ENCODE peak calls at places on chromosome 10, in five cellular contexts. R, S, T, E and B are unnamed samples.

GRCh38 chr10:37952051-37952815 is 24.2 kb downstream of the ZNF25 start:
- DNase-seq in T (no peak), R (no peak), S (no peak), E (no peak), B (no peak)

GRCh38 chr10:124955872-124956271 is 13.9 kb downstream of the ZRANB1 start:
- DNase-seq in E (no peak), R (no peak), T (no peak), S (no peak), B (no peak)

GRCh38 chr10:30786906-30787305 is 157.4 kb upstream of the LYZL2 start:
- DNase-seq in R (no peak), T (no peak), S (no peak), E (no peak), B (no peak)

GRCh38 chr10:4894335-4894734 is 68.3 kb downstream of the AKR1E2 start:
- DNase-seq in T (no peak), R (no peak), E (no peak), S (no peak), B (no peak)

GRCh38 chr10:97230146-97230545 is 44.4 kb upstream of the SLIT1 start:
- DNase-seq in T (no peak), E (no peak), R (peak; percentile 22), S (no peak), B (no peak)

GRCh38 chr10:117892681-117893220 is 154.0 kb downstream of the RAB11FIP2 start:
- DNase-seq in T (no peak), R (no peak), E (no peak), S (no peak), B (no peak)

GRCh38 chr10:86757110-86757790 is 831 bp downstream of the BMPR1A start:
- DNase-seq in E (no peak), S (peak; percentile 29), R (peak; percentile 13), T (peak; percentile 62), B (no peak)

GRCh38 chr10:72889391-72889831 is 4.1 kb upstream of the OIT3 start:
- DNase-seq in E (no peak), S (no peak), R (no peak), T (no peak), B (no peak)

GRCh38 chr10:17993361-17993760 is 41.6 kb downstream of the SLC39A12 start:
- DNase-seq in S (no peak), E (no peak), T (no peak), R (no peak), B (no peak)

GRCh38 chr10:44752451-44753441 is 158.4 kb upstream of the TMEM72 start:
- DNase-seq in E (no peak), R (no peak), T (no peak), S (no peak), B (no peak)

GRCh38 chr10:126504051-126504760 is 115.9 kb upstream of the ADAM12 start:
- DNase-seq in S (peak; percentile 68), T (peak; percentile 59), E (no peak), R (peak; percentile 5), B (peak; percentile 58)

GRCh38 chr10:58335306-58336005 is 650 bp downstream of the UBE2D1 start:
- DNase-seq in S (peak; percentile 27), E (no peak), R (peak; percentile 28), T (peak; percentile 28), B (no peak)

GRCh38 chr10:71474702-71475242 is 78.1 kb downstream of the CDH23 start:
- DNase-seq in S (no peak), E (no peak), T (no peak), R (no peak), B (no peak)

GRCh38 chr10:119025776-119026175 is 3.7 kb upstream of the NANOS1 start:
- DNase-seq in R (no peak), T (no peak), E (no peak), S (no peak), B (peak; percentile 24)

GRCh38 chr10:97792058-97792721 is 20.4 kb upstream of the SFRP5 start:
- DNase-seq in E (no peak), S (peak; percentile 38), R (peak; percentile 77), T (peak; percentile 48), B (peak; percentile 58)

GRCh38 chr10:2994562-2994961 is 72.8 kb upstream of the PFKP start:
- DNase-seq in R (no peak), E (no peak), S (no peak), T (no peak), B (no peak)

GRCh38 chr10:77993612-77994011 is 35.7 kb downstream of the POLR3A start:
- DNase-seq in S (no peak), T (no peak), E (no peak), R (no peak), B (no peak)

GRCh38 chr10:77984986-77985385 is 44.3 kb downstream of the POLR3A start:
- DNase-seq in S (no peak), R (no peak), T (no peak), E (no peak), B (no peak)

GRCh38 chr10:77987671-77988070 is 41.6 kb downstream of the POLR3A start:
- DNase-seq in E (no peak), S (no peak), R (no peak), T (no peak), B (no peak)

GRCh38 chr10:77983384-77984341 is 45.7 kb downstream of the POLR3A start:
- DNase-seq in E (no peak), S (no peak), T (no peak), R (no peak), B (no peak)

GRCh38 chr10:77989081-77989724 is 40.1 kb downstream of the POLR3A start:
- DNase-seq in E (no peak), R (no peak), S (no peak), T (peak; percentile 94), B (no peak)
- TF ChIP-seq ZNF274 in E (no peak), R (no peak), S (no peak), T (no peak), B (no peak)

DNA sequence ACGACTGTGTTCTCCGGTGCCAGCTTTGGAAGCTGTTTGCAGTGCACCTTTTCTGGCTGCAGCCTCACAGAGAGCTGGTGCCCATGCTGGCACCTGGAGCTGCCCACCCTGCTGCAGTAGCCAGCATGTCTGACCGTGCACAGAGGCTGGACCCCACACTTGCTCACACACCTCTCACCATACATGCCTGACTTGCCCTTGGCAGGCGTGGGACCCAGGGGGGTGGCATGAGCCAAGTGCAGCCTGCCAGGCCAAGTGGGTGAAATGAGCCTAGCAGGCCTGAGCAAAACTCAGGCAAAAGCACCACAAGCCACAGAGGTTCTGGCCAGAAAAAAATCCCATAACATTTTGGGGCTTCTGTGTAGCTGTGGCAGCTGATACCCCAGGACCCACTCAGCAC is 258.8 kb downstream of the XPNPEP1 start:
- DNase-seq in R (no peak), S (no peak), E (no peak), T (no peak), B (no peak)
- TF ChIP-seq SP1 in R (no peak), S (no peak), E (no peak), T (no peak), B (no peak)

GRCh38 chr10:110525349-110526260 is 27.9 kb downstream of the DUSP5 start:
- DNase-seq in S (no peak), T (no peak), R (no peak), E (no peak), B (no peak)
- TF ChIP-seq ZNF274 in S (no peak), T (no peak), R (no peak), E (no peak), B (no peak)

DNA sequence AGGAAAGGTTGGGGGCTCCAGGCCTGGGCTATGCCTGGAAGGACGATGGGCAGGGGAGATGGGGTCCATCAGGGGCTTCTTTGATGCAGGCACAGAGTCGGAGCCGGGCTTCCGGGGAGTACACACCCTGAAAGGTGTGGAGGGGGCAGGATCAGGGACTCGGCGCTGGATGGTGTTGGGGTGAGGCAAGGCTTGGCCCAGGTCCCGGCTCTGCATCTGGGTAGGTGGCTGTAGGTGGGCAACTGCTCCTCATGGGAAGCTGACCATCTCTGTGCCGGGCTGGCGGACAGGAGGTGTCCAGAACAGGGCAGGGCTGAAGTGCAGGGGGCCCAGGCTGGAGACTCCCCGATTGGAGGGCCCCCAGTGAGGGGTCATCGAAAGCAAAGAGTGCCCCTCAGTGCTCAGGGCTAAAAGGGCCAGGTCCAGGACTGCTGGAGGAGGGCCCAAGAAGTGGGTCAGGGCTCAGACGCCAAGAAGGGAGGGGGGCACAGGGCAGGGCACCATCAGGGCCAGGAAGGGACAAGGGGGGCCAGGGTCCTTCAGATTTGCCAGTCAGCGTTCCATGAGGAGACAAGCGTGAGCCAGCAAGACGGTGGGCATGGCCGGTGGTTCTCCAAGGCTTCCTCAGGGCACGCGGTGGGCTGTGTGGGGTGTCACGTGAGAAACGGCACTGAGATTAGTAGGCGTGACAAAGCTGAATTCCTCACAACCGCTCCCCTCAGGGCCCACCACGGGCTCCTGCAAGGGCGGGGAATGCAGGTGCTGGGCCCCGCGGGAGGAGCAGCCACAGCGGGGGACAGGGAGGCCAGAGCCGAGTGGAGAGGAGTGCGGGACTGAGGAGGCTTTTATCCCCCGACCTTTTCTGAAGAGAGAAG is 97.0 kb downstream of the BMS1 start:
- DNase-seq in E (no peak), T (no peak), R (no peak), S (no peak), B (no peak)
- TF ChIP-seq SP1 in E (no peak), T (no peak), R (no peak), S (no peak), B (no peak)